ENCODE peak calls at places on chromosome 7, in seven cellular contexts. One of them, this sample, is unnamed.

GRCh38 chr7:46600340-46600739 is 679.3 kb upstream of the IGFBP3 start:
- DNase-seq in DMS153: no peak
- DNase-seq in B cell: no peak
- DNase-seq in T-helper 22 cell: no peak
- DNase-seq in cardiac septum: no peak
- DNase-seq in lower leg skin: peak
- DNase-seq in activated naive CD4-positive, alpha-beta T cell: no peak
- DNase-seq in this sample: no peak

GRCh38 chr7:110573862-110574528 is 516.9 kb upstream of the LRRN3 start:
- DNase-seq in T-helper 22 cell: no peak
- DNase-seq in DMS153: no peak
- DNase-seq in lower leg skin: no peak
- DNase-seq in cardiac septum: no peak
- DNase-seq in activated naive CD4-positive, alpha-beta T cell: no peak
- DNase-seq in B cell: no peak
- DNase-seq in this sample: no peak

GRCh38 chr7:74479961-74480829 is 26.5 kb downstream of the GTF2IRD1 start:
- DNase-seq in lower leg skin: peak
- DNase-seq in DMS153: peak
- DNase-seq in T-helper 22 cell: no peak
- DNase-seq in B cell: peak
- DNase-seq in cardiac septum: peak
- DNase-seq in activated naive CD4-positive, alpha-beta T cell: no peak
- DNase-seq in this sample: no peak

GRCh38 chr7:104971290-104972071 is 42.5 kb upstream of the KMT2E start:
- DNase-seq in lower leg skin: no peak
- DNase-seq in activated naive CD4-positive, alpha-beta T cell: no peak
- DNase-seq in DMS153: no peak
- DNase-seq in cardiac septum: no peak
- DNase-seq in T-helper 22 cell: no peak
- DNase-seq in B cell: no peak
- DNase-seq in this sample: no peak

GRCh38 chr7:16926283-16926682 is 44.5 kb upstream of the AGR3 start:
- DNase-seq in cardiac septum: no peak
- DNase-seq in T-helper 22 cell: no peak
- DNase-seq in lower leg skin: peak
- DNase-seq in activated naive CD4-positive, alpha-beta T cell: no peak
- DNase-seq in B cell: peak
- DNase-seq in DMS153: no peak
- DNase-seq in this sample: no peak

GRCh38 chr7:47601119-47601880 is 19.4 kb upstream of the TNS3 start:
- DNase-seq in cardiac septum: no peak
- DNase-seq in B cell: peak
- DNase-seq in activated naive CD4-positive, alpha-beta T cell: no peak
- DNase-seq in lower leg skin: no peak
- DNase-seq in DMS153: no peak
- DNase-seq in T-helper 22 cell: no peak
- DNase-seq in this sample: no peak

GRCh38 chr7:4737300-4737699 is 38.1 kb upstream of the AP5Z1 start:
- DNase-seq in T-helper 22 cell: no peak
- DNase-seq in B cell: no peak
- DNase-seq in DMS153: no peak
- DNase-seq in lower leg skin: no peak
- DNase-seq in cardiac septum: no peak
- DNase-seq in activated naive CD4-positive, alpha-beta T cell: no peak
- DNase-seq in this sample: no peak

GRCh38 chr7:1360521-1360971 is 98.7 kb downstream of the MICALL2 start:
- DNase-seq in lower leg skin: no peak
- DNase-seq in activated naive CD4-positive, alpha-beta T cell: no peak
- DNase-seq in T-helper 22 cell: no peak
- DNase-seq in cardiac septum: no peak
- DNase-seq in B cell: no peak
- DNase-seq in DMS153: no peak
- DNase-seq in this sample: no peak

GRCh38 chr7:36205236-36205635 is 52.2 kb downstream of the EEPD1 start:
- DNase-seq in activated naive CD4-positive, alpha-beta T cell: no peak
- DNase-seq in DMS153: no peak
- DNase-seq in B cell: no peak
- DNase-seq in lower leg skin: no peak
- DNase-seq in cardiac septum: no peak
- DNase-seq in T-helper 22 cell: no peak
- DNase-seq in this sample: no peak

GRCh38 chr7:141688038-141688437 is 13.9 kb downstream of the DENND11 start:
- DNase-seq in B cell: no peak
- DNase-seq in T-helper 22 cell: no peak
- DNase-seq in lower leg skin: no peak
- DNase-seq in cardiac septum: no peak
- DNase-seq in activated naive CD4-positive, alpha-beta T cell: no peak
- DNase-seq in DMS153: no peak
- DNase-seq in this sample: no peak

GRCh38 chr7:112989531-112989930 is 97.1 kb downstream of the GPR85 start:
- DNase-seq in lower leg skin: no peak
- DNase-seq in cardiac septum: no peak
- DNase-seq in activated naive CD4-positive, alpha-beta T cell: no peak
- DNase-seq in DMS153: no peak
- DNase-seq in B cell: no peak
- DNase-seq in T-helper 22 cell: no peak
- DNase-seq in this sample: no peak

GRCh38 chr7:139735912-139736595 is 41.7 kb downstream of the HIPK2 start:
- DNase-seq in B cell: no peak
- DNase-seq in lower leg skin: no peak
- DNase-seq in activated naive CD4-positive, alpha-beta T cell: no peak
- DNase-seq in DMS153: no peak
- DNase-seq in T-helper 22 cell: no peak
- DNase-seq in cardiac septum: no peak
- DNase-seq in this sample: no peak

GRCh38 chr7:5012985-5013384 is 32.7 kb upstream of the RBAK start:
- DNase-seq in T-helper 22 cell: no peak
- DNase-seq in B cell: no peak
- DNase-seq in DMS153: no peak
- DNase-seq in cardiac septum: no peak
- DNase-seq in activated naive CD4-positive, alpha-beta T cell: no peak
- DNase-seq in lower leg skin: no peak
- DNase-seq in this sample: no peak

GRCh38 chr7:46206474-46207060 is 285.5 kb upstream of the IGFBP3 start:
- DNase-seq in lower leg skin: no peak
- DNase-seq in B cell: no peak
- DNase-seq in T-helper 22 cell: no peak
- DNase-seq in cardiac septum: no peak
- DNase-seq in DMS153: no peak
- DNase-seq in activated naive CD4-positive, alpha-beta T cell: no peak
- DNase-seq in this sample: no peak

GRCh38 chr7:129458171-129458570 is 23.9 kb downstream of the STRIP2 start:
- DNase-seq in T-helper 22 cell: no peak
- DNase-seq in cardiac septum: no peak
- DNase-seq in DMS153: no peak
- DNase-seq in activated naive CD4-positive, alpha-beta T cell: no peak
- DNase-seq in B cell: no peak
- DNase-seq in lower leg skin: no peak
- DNase-seq in this sample: no peak

This sample was measured in activated gamma-delta T cell.